ENCODE peak calls at places on chromosomes 11 and 22, in ten cellular contexts. W is heart left ventricle; S is GM23248; H is CD8-positive, alpha-beta memory T cell; B is substantia nigra; M is A549; F is pancreas; R is HCT116; Z is GM23338; A is caudate nucleus. N is an unnamed sample.

GRCh38 chr11:18612394-18612793 is 12.8 kb downstream of the MISFA start:
- DNase-seq in W (no peak), S (no peak), H (no peak), B (no peak), M (no peak), F (no peak), R (no peak), Z (no peak), A (no peak), N (no peak)

GRCh38 chr22:19722175-19722914 is 994 bp upstream of the GP1BB start:
- DNase-seq in W (peak; percentile 64), S (no peak), H (no peak), B (no peak), M (no peak), F (no peak), R (no peak), Z (peak; percentile 70), A (no peak), N (no peak)

GRCh38 chr11:45817191-45817590 is 12.2 kb downstream of the SLC35C1 start:
- DNase-seq in W (no peak), S (no peak), H (no peak), B (no peak), M (no peak), F (no peak), R (no peak), Z (no peak), A (no peak), N (no peak)

GRCh38 chr11:123640029-123640428 is 14.4 kb downstream of the SCN3B start:
- DNase-seq in W (no peak), S (no peak), H (no peak), B (no peak), M (no peak), F (no peak), R (no peak), Z (no peak), A (no peak), N (no peak)

GRCh38 chr22:49618689-49618953 is 209.1 kb downstream of the BRD1 start:
- DNase-seq in W (no peak), S (no peak), H (no peak), B (no peak), M (no peak), F (no peak), R (no peak), Z (no peak), A (no peak), N (no peak)

GRCh38 chr11:8905528-8906165 is 5.3 kb upstream of the AKIP1 start:
- DNase-seq in W (no peak), S (peak; percentile 96), H (no peak), B (no peak), M (peak; percentile 56), F (no peak), R (no peak), Z (no peak), A (no peak), N (no peak)

GRCh38 chr11:20126724-20127123 is 33.6 kb downstream of the DBX1 start:
- DNase-seq in W (no peak), S (no peak), H (no peak), B (no peak), M (no peak), F (no peak), R (no peak), Z (no peak), A (no peak), N (no peak)

GRCh38 chr11:4146070-4146764 is 51.6 kb downstream of the RRM1 start:
- DNase-seq in W (no peak), S (no peak), H (no peak), B (no peak), M (no peak), F (no peak), R (no peak), Z (no peak), A (no peak), N (no peak)

GRCh38 chr11:89463381-89463780 is 27.8 kb downstream of the NOX4 start:
- DNase-seq in W (no peak), S (no peak), H (no peak), B (no peak), M (no peak), F (no peak), R (no peak), Z (no peak), A (no peak), N (no peak)

GRCh38 chr11:1014276-1014675 is 22.2 kb downstream of the MUC6 start:
- DNase-seq in W (no peak), S (no peak), H (no peak), B (no peak), M (no peak), F (no peak), R (no peak), Z (no peak), A (no peak), N (no peak)

GRCh38 chr11:30992513-30992849 is 377.1 kb downstream of the DCDC1 start:
- DNase-seq in W (no peak), S (no peak), H (no peak), B (no peak), M (peak; percentile 77), F (no peak), R (no peak), Z (peak; percentile 40), A (no peak), N (no peak)

GRCh38 chr22:49184736-49185135 is 642.9 kb downstream of the BRD1 start:
- DNase-seq in W (peak; percentile 37), S (no peak), H (no peak), B (no peak), M (no peak), F (no peak), R (no peak), Z (no peak), A (no peak), N (no peak)

GRCh38 chr22:36227396-36227795 is 11.9 kb downstream of the APOL2 start:
- DNase-seq in W (no peak), S (no peak), H (no peak), B (no peak), M (no peak), F (no peak), R (no peak), Z (no peak), A (no peak), N (no peak)

GRCh38 chr22:44702479-44703219 is 645 bp downstream of the PRR5 start:
- DNase-seq in W (no peak), S (peak; percentile 57), H (no peak), B (no peak), M (no peak), F (peak; percentile 43), R (no peak), Z (peak; percentile 78), A (no peak), N (no peak)

GRCh38 chr11:1350086-1350725 is 39.5 kb upstream of the BRSK2 start:
- DNase-seq in W (no peak), S (no peak), H (no peak), B (no peak), M (no peak), F (no peak), R (no peak), Z (no peak), A (no peak), N (no peak)

GRCh38 chr22:18024276-18024939 is at the start of gene MICAL3:
- DNase-seq in W (peak; percentile 78), S (peak; percentile 92), H (peak; percentile 56), B (peak; percentile 60), M (peak; percentile 61), F (peak; percentile 55), R (peak; percentile 34), Z (peak; percentile 57), A (no peak), N (peak; percentile 65)

GRCh38 chr11:1937616-1938342 is 9.4 kb upstream of the MRPL23 start:
- DNase-seq in W (peak; percentile 51), S (no peak), H (no peak), B (no peak), M (no peak), F (no peak), R (no peak), Z (no peak), A (no peak), N (no peak)

GRCh38 chr11:71502026-71502425 is 25.0 kb upstream of the KRTAP5-7 start:
- DNase-seq in W (no peak), S (no peak), H (no peak), B (no peak), M (no peak), F (no peak), R (no peak), Z (no peak), A (no peak), N (no peak)

GRCh38 chr11:117941163-117941707 is 12.0 kb upstream of the TMPRSS13 start:
- DNase-seq in W (no peak), S (no peak), H (no peak), B (no peak), M (no peak), F (no peak), R (peak; percentile 34), Z (no peak), A (no peak), N (no peak)

GRCh38 chr11:66957971-66958231 is 282 bp downstream of the PC start:
- DNase-seq in W (no peak), S (no peak), H (no peak), B (no peak), M (no peak), F (no peak), R (no peak), Z (peak; percentile 68), A (no peak), N (no peak)
- H3K27ac ChIP-seq in W (peak overlapping the region; percentile 77), S (peak overlapping the region; percentile 44), H (peak overlapping the region; percentile 47), B (peak overlapping the region; percentile 77), M (peak overlapping the region; percentile 82), F (no peak overlapping the region), R (peak overlapping the region; percentile 14), Z (peak overlapping the region; percentile 85), A (peak overlapping the region; percentile 70), N (peak overlapping the region; percentile 53)

GRCh38 chr11:69161117-69161407 is 5.3 kb downstream of the SMIM38 start:
- DNase-seq in W (no peak), S (no peak), H (no peak), B (no peak), M (no peak), F (no peak), R (no peak), Z (no peak), A (no peak), N (no peak)
- H3K27ac ChIP-seq in W (no peak overlapping the region), S (no peak overlapping the region), H (no peak overlapping the region), B (no peak overlapping the region), M (no peak overlapping the region), F (no peak overlapping the region), R (no peak overlapping the region), Z (no peak overlapping the region), A (no peak overlapping the region), N (no peak overlapping the region)

DNA sequence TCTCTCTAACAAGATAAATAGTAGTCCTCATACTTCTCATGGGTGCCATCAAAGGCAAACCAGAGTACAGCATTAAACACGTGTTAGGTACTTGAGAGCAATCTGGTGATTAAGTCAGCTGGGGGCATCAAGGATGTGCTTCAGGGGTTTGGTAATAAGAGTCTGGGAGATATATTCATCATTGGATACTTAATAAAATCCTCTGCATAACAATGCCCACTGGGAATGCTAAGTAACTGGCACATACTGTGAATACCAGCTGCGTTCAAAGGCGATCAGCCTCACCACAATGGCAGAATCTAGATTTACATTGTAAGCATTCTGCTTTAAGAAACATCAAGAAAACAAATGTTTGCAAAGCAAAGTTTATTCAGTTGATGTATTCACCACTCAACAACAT is 268.6 kb upstream of the PITPNB start:
- DNase-seq in W (no peak), S (no peak), H (no peak), B (no peak), M (no peak), F (no peak), R (no peak), Z (peak; percentile 53), A (no peak), N (no peak)
- H3K27ac ChIP-seq in W (no peak overlapping the region), S (no peak overlapping the region), H (no peak overlapping the region), B (no peak overlapping the region), M (no peak overlapping the region), F (no peak overlapping the region), R (no peak overlapping the region), Z (no peak overlapping the region), A (no peak overlapping the region), N (no peak overlapping the region)

GRCh38 chr11:77705877-77706579 is 68.4 kb upstream of the CLNS1A start:
- DNase-seq in W (no peak), S (no peak), H (no peak), B (no peak), M (no peak), F (no peak), R (no peak), Z (no peak), A (no peak), N (no peak)
- H3K27ac ChIP-seq in W (no peak overlapping the region), S (no peak overlapping the region), H (no peak overlapping the region), B (no peak overlapping the region), M (peak overlapping the region; percentile 10), F (no peak overlapping the region), R (peak overlapping the region; percentile 37), Z (peak overlapping the region; percentile 2), A (no peak overlapping the region), N (peak overlapping the region; percentile 54)

N was measured in adrenal gland.